ENCODE peak calls at places on chromosomes 4 and X, in nine cellular contexts. K, M, I, F, Z, D, T, U and W are unnamed samples.

GRCh38 chr4:73070072-73070385 is 513 bp upstream of the COX18 start:
- DNase-seq in K (no peak), M (no peak), I (no peak), F (no peak), Z (no peak), D (no peak), T (no peak), U (no peak), W (no peak)

GRCh38 chr4:87865288-87865687 is 32.5 kb downstream of the MEPE start:
- DNase-seq in K (no peak), M (no peak), I (no peak), F (no peak), Z (no peak), D (no peak), T (no peak), U (no peak), W (no peak)

GRCh38 chrX:133985164-133986007 is at the start of gene GPC3:
- DNase-seq in K (no peak), M (no peak), I (no peak), F (peak; percentile 45), Z (no peak), D (peak; percentile 30), T (peak; percentile 27), U (no peak), W (no peak)

GRCh38 chr4:134202557-134202956 is 968 bp upstream of the PABPC4L start:
- DNase-seq in K (no peak), M (no peak), I (no peak), F (no peak), Z (no peak), D (no peak), T (no peak), U (no peak), W (no peak)

GRCh38 chr4:680931-681645 is 6.7 kb downstream of the MYL5 start:
- DNase-seq in K (no peak), M (no peak), I (no peak), F (no peak), Z (no peak), D (no peak), T (no peak), U (no peak), W (peak; percentile 89)

GRCh38 chr4:169133932-169134331 is 123.9 kb upstream of the CBR4 start:
- DNase-seq in K (no peak), M (no peak), I (no peak), F (no peak), Z (no peak), D (no peak), T (no peak), U (no peak), W (no peak)

GRCh38 chr4:119034276-119035008 is 101.2 kb upstream of the MYOZ2 start:
- DNase-seq in K (no peak), M (no peak), I (no peak), F (no peak), Z (no peak), D (no peak), T (no peak), U (no peak), W (no peak)

GRCh38 chr4:37889849-37890500 is 909 bp upstream of the TBC1D1 start:
- DNase-seq in K (no peak), M (no peak), I (peak; percentile 72), F (no peak), Z (no peak), D (no peak), T (peak; percentile 54), U (peak; percentile 20), W (no peak)

GRCh38 chrX:70577442-70577841 is 132.8 kb downstream of the DLG3 start:
- DNase-seq in K (no peak), M (no peak), I (no peak), F (no peak), Z (no peak), D (no peak), T (no peak), U (no peak), W (no peak)

GRCh38 chrX:46376246-46376885 is 168.9 kb downstream of the ZNF674 start:
- DNase-seq in K (peak; percentile 56), M (peak; percentile 15), I (no peak), F (no peak), Z (no peak), D (peak; percentile 71), T (no peak), U (peak; percentile 27), W (no peak)

GRCh38 chr4:145909331-145909730 is 29.3 kb downstream of the ZNF827 start:
- DNase-seq in K (no peak), M (no peak), I (peak; percentile 47), F (no peak), Z (no peak), D (peak; percentile 91), T (peak; percentile 81), U (peak; percentile 18), W (no peak)

GRCh38 chr4:20194079-20195013 is 57.4 kb upstream of the SLIT2 start:
- DNase-seq in K (peak; percentile 25), M (no peak), I (no peak), F (no peak), Z (no peak), D (no peak), T (no peak), U (no peak), W (no peak)

GRCh38 chr4:96677499-96677898 is 837.6 kb downstream of the PDHA2 start:
- DNase-seq in K (no peak), M (no peak), I (no peak), F (no peak), Z (no peak), D (no peak), T (no peak), U (no peak), W (no peak)

GRCh38 chr4:76625316-76625715 is 190.3 kb downstream of the SHROOM3 start:
- DNase-seq in K (no peak), M (no peak), I (no peak), F (no peak), Z (no peak), D (no peak), T (no peak), U (no peak), W (no peak)

GRCh38 chr4:39657465-39657864 is 18.8 kb upstream of the SMIM14 start:
- DNase-seq in K (no peak), M (no peak), I (no peak), F (no peak), Z (no peak), D (no peak), T (no peak), U (no peak), W (no peak)

GRCh38 chrX:53244610-53245009 is 19.6 kb upstream of the KDM5C start:
- DNase-seq in K (no peak), M (no peak), I (no peak), F (no peak), Z (no peak), D (no peak), T (no peak), U (no peak), W (no peak)

GRCh38 chr4:138555584-138555983 is 313.4 kb upstream of the SLC7A11 start:
- DNase-seq in K (no peak), M (peak; percentile 34), I (no peak), F (no peak), Z (no peak), D (peak; percentile 6), T (no peak), U (no peak), W (no peak)

GRCh38 chrX:53481093-53481492 is 46.9 kb upstream of the HSD17B10 start:
- DNase-seq in K (no peak), M (peak; percentile 44), I (no peak), F (no peak), Z (no peak), D (peak; percentile 4), T (no peak), U (no peak), W (no peak)

GRCh38 chr4:168694669-168695068 is 197.8 kb downstream of the PALLD start:
- DNase-seq in K (peak; percentile 83), M (no peak), I (no peak), F (no peak), Z (no peak), D (no peak), T (no peak), U (no peak), W (no peak)

GRCh38 chr4:17142232-17142711 is 243.8 kb upstream of the LDB2 start:
- DNase-seq in K (peak; percentile 88), M (no peak), I (no peak), F (no peak), Z (no peak), D (no peak), T (no peak), U (no peak), W (no peak)

DNA sequence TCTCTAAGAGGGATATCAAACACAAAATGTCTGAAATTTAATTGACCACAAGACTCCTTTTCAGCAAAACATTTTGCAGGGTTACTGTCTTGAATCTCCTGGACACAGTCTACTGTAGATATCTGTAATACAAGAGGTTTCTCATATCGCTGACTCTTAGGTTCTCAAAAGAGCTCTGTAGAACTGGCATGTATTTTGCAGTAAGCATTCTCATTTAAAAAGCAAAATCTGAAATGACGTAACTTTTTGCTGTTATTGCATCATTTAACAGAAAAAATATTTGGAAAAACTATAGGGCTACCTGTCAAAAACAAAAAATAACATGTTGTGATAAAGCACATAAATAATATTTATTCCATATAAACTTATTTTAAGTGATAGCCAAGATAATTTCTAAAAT is 114.2 kb downstream of the CDS1 start:
- DNase-seq in K (no peak), M (no peak), I (no peak), F (no peak), Z (no peak), D (no peak), T (no peak), U (no peak), W (no peak)
- H3K27ac ChIP-seq in K (no peak overlapping the region), M (no peak overlapping the region), I (no peak overlapping the region), F (no peak overlapping the region), Z (no peak overlapping the region), D (no peak overlapping the region), T (no peak overlapping the region), U (no peak overlapping the region), W (no peak overlapping the region)

DNA sequence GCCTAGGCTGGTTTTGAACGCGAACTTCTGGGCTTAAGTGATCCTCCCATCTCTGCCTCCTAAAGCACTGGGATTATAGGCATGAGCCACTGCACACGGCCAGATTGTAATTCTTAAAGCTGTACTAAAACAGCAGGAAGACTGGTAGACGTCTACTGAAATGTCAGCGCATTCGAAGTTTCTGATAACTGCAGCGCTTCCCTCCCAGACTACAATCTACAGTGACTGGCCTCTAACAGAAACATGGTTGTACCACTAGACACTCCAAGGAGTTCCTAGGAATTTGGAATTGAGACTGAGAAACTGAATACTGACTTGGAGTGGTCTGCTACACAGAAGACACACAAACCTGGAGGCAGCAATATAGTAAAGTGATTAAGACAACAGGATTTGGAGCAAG is 997 bp downstream of the HELQ start:
- DNase-seq in K (peak; percentile 8), M (no peak), I (no peak), F (no peak), Z (no peak), D (no peak), T (no peak), U (no peak), W (no peak)
- H3K27ac ChIP-seq in K (peak overlapping the region; percentile 91), M (no peak overlapping the region), I (peak overlapping the region; percentile 93), F (peak overlapping the region; percentile 99), Z (peak overlapping the region; percentile 98), D (peak overlapping the region; percentile 98), T (peak overlapping the region; percentile 97), U (no peak overlapping the region), W (peak overlapping the region; percentile 95)

GRCh38 chr4:2494992-2495391 is 26.1 kb downstream of the RNF4 start:
- DNase-seq in K (no peak), M (no peak), I (no peak), F (no peak), Z (no peak), D (no peak), T (no peak), U (no peak), W (no peak)
- H3K27ac ChIP-seq in K (no peak overlapping the region), M (no peak overlapping the region), I (no peak overlapping the region), F (no peak overlapping the region), Z (no peak overlapping the region), D (no peak overlapping the region), T (no peak overlapping the region), U (no peak overlapping the region), W (no peak overlapping the region)

GRCh38 chr4:89316187-89316586 is 8.6 kb upstream of the GPRIN3 start:
- DNase-seq in K (no peak), M (no peak), I (no peak), F (no peak), Z (no peak), D (no peak), T (no peak), U (no peak), W (no peak)
- H3K27ac ChIP-seq in K (no peak overlapping the region), M (no peak overlapping the region), I (no peak overlapping the region), F (no peak overlapping the region), Z (no peak overlapping the region), D (peak overlapping the region; percentile 4), T (no peak overlapping the region), U (no peak overlapping the region), W (no peak overlapping the region)